ENCODE peak calls at places on chromosomes 6 and 20, in seven cellular contexts. M is aorta; J is astrocyte of the spinal cord; T is kidney glomerular epithelial cell; C is HFFc6; W is stimulated activated CD4-positive, alpha-beta T cell treated with anti-CD3 and anti-CD28 coated beads, Interleukin-15, amount 100 ng/mL, for 1 hour; N is activated naive CD8-positive, alpha-beta T cell treated with anti-CD3 and anti-CD28 coated beads, Interleukin-2, amount 50 U/mL, for 24 hours. L is an unnamed sample.

GRCh38 chr6:137357263-137357947 is 136.8 kb downstream of the OLIG3 start:
- DNase-seq in W (no peak), J (no peak), N (no peak), T (no peak), C (no peak), M (no peak), L (no peak)

GRCh38 chr6:69584536-69584912 is 212.3 kb downstream of the LMBRD1 start:
- DNase-seq in N (no peak), J (no peak), T (no peak), M (no peak), C (no peak), W (no peak), L (no peak)

GRCh38 chr6:132569170-132569569 is 952 bp upstream of the TAAR6 start:
- DNase-seq in J (no peak), M (no peak), W (no peak), N (no peak), C (no peak), T (no peak), L (no peak)

GRCh38 chr20:44219791-44220190 is 9.2 kb upstream of the OSER1 start:
- DNase-seq in N (no peak), M (no peak), W (no peak), J (no peak), T (no peak), C (no peak), L (no peak)

GRCh38 chr20:4546786-4547185 is 174.9 kb upstream of the PRND start:
- DNase-seq in N (no peak), W (no peak), J (peak), M (no peak), T (peak), C (peak), L (no peak)

GRCh38 chr6:160428069-160428430 is 79.9 kb downstream of the SLC22A3 start:
- DNase-seq in W (no peak), C (no peak), M (no peak), J (no peak), N (no peak), T (no peak), L (no peak)

GRCh38 chr20:49612127-49612738 is 44.3 kb upstream of the PTGIS start:
- DNase-seq in M (no peak), C (no peak), T (no peak), W (no peak), N (no peak), J (no peak), L (no peak)

GRCh38 chr6:87756858-87757257 is 54.8 kb upstream of the AKIRIN2 start:
- DNase-seq in M (no peak), C (peak), N (peak), T (no peak), W (no peak), J (peak), L (peak)

GRCh38 chr6:14105547-14105946 is 12.0 kb upstream of the CD83 start:
- DNase-seq in M (no peak), W (no peak), J (no peak), T (no peak), C (no peak), N (no peak), L (no peak)

GRCh38 chr6:89145461-89145961 is 344 bp upstream of the PM20D2 start:
- DNase-seq in T (peak), W (no peak), C (no peak), M (no peak), J (peak), N (peak), L (peak)

GRCh38 chr6:113362542-113363430 is 494.4 kb upstream of the MARCKS start:
- DNase-seq in C (no peak), W (no peak), J (peak), N (no peak), M (no peak), T (no peak), L (no peak)

GRCh38 chr6:29552512-29553051 is 7.0 kb downstream of the UBD start:
- DNase-seq in M (no peak), J (peak), C (peak), W (no peak), N (no peak), T (peak), L (peak)

GRCh38 chr20:43781215-43781614 is 54.4 kb upstream of the GTSF1L start:
- DNase-seq in N (no peak), M (no peak), J (no peak), W (no peak), T (no peak), C (no peak), L (no peak)